ENCODE peak calls at places on chromosomes 16 and 17, in five cellular contexts. L is activated CD4-positive, alpha-beta T cell treated with anti-CD3 and anti-CD28 coated beads, Interleukin-2, amount 10 ng/mL, durations not matched to agents 7 days and 5 days; V is HCT116; A is left colon; G is HS-27A. O is an unnamed sample.

GRCh38 chr17:22512997-22513538 is 820.7 kb downstream of the KCNJ18 start:
- DNase-seq in L (no peak), V (no peak), A (no peak), G (no peak), O (no peak)

GRCh38 chr17:6708357-6708961 is 4.7 kb downstream of the SLC13A5 start:
- DNase-seq in L (no peak), V (no peak), A (no peak), G (no peak), O (no peak)

GRCh38 chr17:81382851-81383250 is 12.4 kb upstream of the BAHCC1 start:
- DNase-seq in L (no peak), V (no peak), A (no peak), G (no peak), O (no peak)

GRCh38 chr16:2471016-2471652 is at the start of gene NTN3:
- DNase-seq in L (no peak), V (no peak), A (no peak), G (no peak), O (no peak)

GRCh38 chr16:19844945-19845641 is 39.6 kb downstream of the GPRC5B start:
- DNase-seq in L (no peak), V (no peak), A (no peak), G (no peak), O (no peak)

GRCh38 chr17:56624947-56625346 is 31.4 kb downstream of the NOG start:
- DNase-seq in L (no peak), V (no peak), A (no peak), G (no peak), O (no peak)

GRCh38 chr16:67969286-67970039 is 1.0 kb upstream of the SLC12A4 start:
- DNase-seq in L (no peak), V (no peak), A (peak), G (no peak), O (no peak)

GRCh38 chr16:57742543-57742942 is 7.0 kb downstream of the KATNB1 start:
- DNase-seq in L (no peak), V (no peak), A (no peak), G (no peak), O (no peak)

GRCh38 chr17:72386619-72387237 is 265.9 kb downstream of the SOX9 start:
- DNase-seq in L (no peak), V (no peak), A (no peak), G (no peak), O (no peak)

GRCh38 chr16:69566437-69567030 is 768 bp downstream of the NFAT5 start:
- DNase-seq in L (peak), V (no peak), A (peak), G (peak), O (peak)

GRCh38 chr16:55471448-55472097 is 7.4 kb upstream of the MMP2 start:
- DNase-seq in L (no peak), V (peak), A (no peak), G (peak), O (no peak)

GRCh38 chr16:29664133-29664912 is 1.3 kb downstream of the SPN start:
- DNase-seq in L (peak), V (no peak), A (peak), G (no peak), O (no peak)

GRCh38 chr16:87556941-87557459 is 45.3 kb upstream of the JPH3 start:
- DNase-seq in L (no peak), V (no peak), A (no peak), G (no peak), O (no peak)

GRCh38 chr16:12737563-12737962 is 66.1 kb downstream of the CPPED1 start:
- DNase-seq in L (no peak), V (no peak), A (no peak), G (no peak), O (no peak)

GRCh38 chr16:239948-240277 is 5.3 kb downstream of the FAM234A start:
- DNase-seq in L (no peak), V (no peak), A (no peak), G (no peak), O (no peak)

GRCh38 chr16:4623593-4623992 is 1.0 kb upstream of the MGRN1 start:
- DNase-seq in L (no peak), V (no peak), A (no peak), G (no peak), O (no peak)

GRCh38 chr17:3529817-3530741 is 27.5 kb downstream of the TRPV3 start:
- DNase-seq in L (no peak), V (no peak), A (no peak), G (no peak), O (no peak)

GRCh38 chr16:8493885-8494487 is 96.3 kb downstream of the TMEM114 start:
- DNase-seq in L (no peak), V (no peak), A (no peak), G (no peak), O (no peak)

GRCh38 chr17:68346448-68346847 is 55.2 kb downstream of the ARSG start:
- DNase-seq in L (peak), V (no peak), A (peak), G (no peak), O (no peak)

GRCh38 chr17:58339775-58340622 is 11.4 kb upstream of the TSPOAP1 start:
- DNase-seq in L (peak), V (no peak), A (no peak), G (no peak), O (no peak)

GRCh38 chr16:49019081-49019633 is 262.5 kb downstream of the CBLN1 start:
- DNase-seq in L (no peak), V (no peak), A (no peak), G (no peak), O (no peak)

GRCh38 chr17:31902693-31903092 is 1.2 kb upstream of the UTP6 start:
- DNase-seq in L (no peak), V (no peak), A (no peak), G (no peak), O (no peak)

GRCh38 chr17:40021471-40021961 is 6.3 kb downstream of the CSF3 start:
- DNase-seq in L (no peak), V (no peak), A (no peak), G (peak), O (no peak)

GRCh38 chr17:59652119-59652518 is 32.4 kb downstream of the CLTC start:
- DNase-seq in L (no peak), V (no peak), A (no peak), G (no peak), O (no peak)

GRCh38 chr17:7119314-7119713 is 4.7 kb upstream of the ASGR2 start:
- DNase-seq in L (no peak), V (no peak), A (no peak), G (no peak), O (no peak)

GRCh38 chr17:31130286-31131224 is 35.8 kb downstream of the NF1 start:
- DNase-seq in L (no peak), V (no peak), A (no peak), G (no peak), O (no peak)

GRCh38 chr16:9965079-9965478 is 217.1 kb downstream of the GRIN2A start:
- DNase-seq in L (no peak), V (no peak), A (no peak), G (no peak), O (no peak)

GRCh38 chr17:6560496-6560895 is 4.1 kb upstream of the PITPNM3 start:
- DNase-seq in L (no peak), V (no peak), A (no peak), G (no peak), O (no peak)

GRCh38 chr17:19386974-19387920 is at the start of gene MFAP4:
- DNase-seq in L (no peak), V (no peak), A (no peak), G (no peak), O (no peak)

GRCh38 chr17:69874220-69874670 is 200.8 kb upstream of the KCNJ16 start:
- DNase-seq in L (no peak), V (no peak), A (no peak), G (no peak), O (no peak)

GRCh38 chr17:38741853-38742421 is 6.2 kb downstream of the PCGF2 start:
- DNase-seq in L (no peak), V (no peak), A (peak), G (no peak), O (peak)

O was measured in prostate gland.